ENCODE peak calls at places on chromosomes 5 and 9, in nine cellular contexts. One of them, this sample, is unnamed. For H3K9me3, the result is how much of the 10 kb centered on the place peaks cover.

GRCh38 chr9:21029661-21030060 is 1.8 kb downstream of the HACD4 start:
- DNase-seq in fibroblast of lung: no peak
- DNase-seq in neural progenitor cell: no peak
- DNase-seq in neuronal stem cell: no peak
- DNase-seq in IMR-90: no peak
- DNase-seq in H1: no peak
- DNase-seq in trophoblast cell: no peak
- DNase-seq in PC-9: no peak
- DNase-seq in PC-3: no peak
- DNase-seq in this sample: no peak

GRCh38 chr5:58499951-58500350 is 8.7 kb downstream of the GAPT start:
- DNase-seq in fibroblast of lung: no peak
- DNase-seq in neural progenitor cell: no peak
- DNase-seq in neuronal stem cell: no peak
- DNase-seq in IMR-90: no peak
- DNase-seq in H1: no peak
- DNase-seq in trophoblast cell: no peak
- DNase-seq in PC-9: no peak
- DNase-seq in PC-3: peak
- DNase-seq in this sample: no peak

GRCh38 chr9:135403733-135404450 is 75.7 kb upstream of the PPP1R26 start:
- DNase-seq in fibroblast of lung: no peak
- DNase-seq in neural progenitor cell: no peak
- DNase-seq in neuronal stem cell: no peak
- DNase-seq in IMR-90: no peak
- DNase-seq in H1: no peak
- DNase-seq in trophoblast cell: no peak
- DNase-seq in PC-9: no peak
- DNase-seq in PC-3: no peak
- DNase-seq in this sample: no peak

GRCh38 chr9:9790216-9790872 is 822.5 kb downstream of the PTPRD start:
- DNase-seq in fibroblast of lung: peak
- DNase-seq in neural progenitor cell: peak
- DNase-seq in neuronal stem cell: peak
- DNase-seq in IMR-90: no peak
- DNase-seq in H1: no peak
- DNase-seq in trophoblast cell: peak
- DNase-seq in PC-9: peak
- DNase-seq in PC-3: peak
- DNase-seq in this sample: peak

GRCh38 chr5:168314735-168315411 is 23.4 kb downstream of the WWC1 start:
- DNase-seq in fibroblast of lung: peak
- DNase-seq in neural progenitor cell: no peak
- DNase-seq in neuronal stem cell: no peak
- DNase-seq in IMR-90: peak
- DNase-seq in H1: no peak
- DNase-seq in trophoblast cell: peak
- DNase-seq in PC-9: peak
- DNase-seq in PC-3: peak
- DNase-seq in this sample: no peak

GRCh38 chr5:180133551-180133950 is 62.0 kb upstream of the RNF130 start:
- DNase-seq in fibroblast of lung: no peak
- DNase-seq in neural progenitor cell: no peak
- DNase-seq in neuronal stem cell: no peak
- DNase-seq in IMR-90: no peak
- DNase-seq in H1: no peak
- DNase-seq in trophoblast cell: peak
- DNase-seq in PC-9: no peak
- DNase-seq in PC-3: peak
- DNase-seq in this sample: no peak

GRCh38 chr5:14208071-14209021 is 65.2 kb downstream of the TRIO start:
- DNase-seq in fibroblast of lung: peak
- DNase-seq in neural progenitor cell: no peak
- DNase-seq in neuronal stem cell: no peak
- DNase-seq in IMR-90: peak
- DNase-seq in H1: no peak
- DNase-seq in trophoblast cell: no peak
- DNase-seq in PC-9: no peak
- DNase-seq in PC-3: peak
- DNase-seq in this sample: no peak

GRCh38 chr5:179827684-179828083 is 7.0 kb downstream of the SQSTM1 start:
- DNase-seq in fibroblast of lung: peak
- DNase-seq in neural progenitor cell: no peak
- DNase-seq in neuronal stem cell: no peak
- DNase-seq in IMR-90: peak
- DNase-seq in H1: no peak
- DNase-seq in trophoblast cell: no peak
- DNase-seq in PC-9: no peak
- DNase-seq in PC-3: peak
- DNase-seq in this sample: peak

GRCh38 chr5:111741270-111741669 is 15.7 kb downstream of the NREP start:
- DNase-seq in fibroblast of lung: peak
- DNase-seq in neural progenitor cell: no peak
- DNase-seq in neuronal stem cell: no peak
- DNase-seq in IMR-90: peak
- DNase-seq in H1: no peak
- DNase-seq in trophoblast cell: no peak
- DNase-seq in PC-9: no peak
- DNase-seq in PC-3: no peak
- DNase-seq in this sample: no peak

GRCh38 chr9:15182003-15182695 is 124.9 kb downstream of the TTC39B start:
- DNase-seq in fibroblast of lung: peak
- DNase-seq in neural progenitor cell: peak
- DNase-seq in neuronal stem cell: peak
- DNase-seq in IMR-90: no peak
- DNase-seq in H1: no peak
- DNase-seq in trophoblast cell: no peak
- DNase-seq in PC-9: no peak
- DNase-seq in PC-3: no peak
- DNase-seq in this sample: no peak

GRCh38 chr5:22734907-22735306 is 118.2 kb downstream of the CDH12 start:
- DNase-seq in fibroblast of lung: no peak
- DNase-seq in neural progenitor cell: no peak
- DNase-seq in neuronal stem cell: no peak
- DNase-seq in IMR-90: no peak
- DNase-seq in H1: no peak
- DNase-seq in trophoblast cell: no peak
- DNase-seq in PC-9: no peak
- DNase-seq in PC-3: no peak
- DNase-seq in this sample: no peak

GRCh38 chr5:55402199-55402598 is 94.4 kb downstream of the MTREX start:
- DNase-seq in fibroblast of lung: no peak
- DNase-seq in neural progenitor cell: no peak
- DNase-seq in neuronal stem cell: no peak
- DNase-seq in IMR-90: no peak
- DNase-seq in H1: no peak
- DNase-seq in trophoblast cell: no peak
- DNase-seq in PC-9: no peak
- DNase-seq in PC-3: no peak
- DNase-seq in this sample: no peak

GRCh38 chr9:131524578-131525315 is 6.3 kb downstream of the UCK1 start:
- DNase-seq in fibroblast of lung: peak
- DNase-seq in neural progenitor cell: no peak
- DNase-seq in neuronal stem cell: no peak
- DNase-seq in IMR-90: peak
- DNase-seq in H1: no peak
- DNase-seq in trophoblast cell: no peak
- DNase-seq in PC-9: no peak
- DNase-seq in PC-3: no peak
- DNase-seq in this sample: no peak

GRCh38 chr5:151856861-151857260 is 67.8 kb downstream of the GLRA1 start:
- DNase-seq in fibroblast of lung: no peak
- DNase-seq in neural progenitor cell: no peak
- DNase-seq in neuronal stem cell: no peak
- DNase-seq in IMR-90: no peak
- DNase-seq in H1: no peak
- DNase-seq in trophoblast cell: no peak
- DNase-seq in PC-9: no peak
- DNase-seq in PC-3: no peak
- DNase-seq in this sample: no peak

GRCh38 chr9:85704744-85705143 is 37.0 kb downstream of the AGTPBP1 start:
- DNase-seq in fibroblast of lung: no peak
- DNase-seq in neural progenitor cell: no peak
- DNase-seq in neuronal stem cell: no peak
- DNase-seq in IMR-90: no peak
- DNase-seq in H1: no peak
- DNase-seq in trophoblast cell: no peak
- DNase-seq in PC-9: no peak
- DNase-seq in PC-3: no peak
- DNase-seq in this sample: no peak

GRCh38 chr9:82209797-82210470 is 221.4 kb downstream of the SPATA31D1 start:
- DNase-seq in fibroblast of lung: no peak
- DNase-seq in neural progenitor cell: no peak
- DNase-seq in neuronal stem cell: no peak
- DNase-seq in IMR-90: peak
- DNase-seq in H1: no peak
- DNase-seq in trophoblast cell: no peak
- DNase-seq in PC-9: no peak
- DNase-seq in PC-3: peak
- DNase-seq in this sample: no peak

GRCh38 chr9:94864862-94865435 is 138.4 kb downstream of the AOPEP start:
- DNase-seq in fibroblast of lung: no peak
- DNase-seq in neural progenitor cell: no peak
- DNase-seq in neuronal stem cell: no peak
- DNase-seq in IMR-90: peak
- DNase-seq in H1: no peak
- DNase-seq in trophoblast cell: no peak
- DNase-seq in PC-9: no peak
- DNase-seq in PC-3: no peak
- DNase-seq in this sample: no peak

GRCh38 chr5:124658867-124659557 is 87.4 kb downstream of the ZNF608 start:
- DNase-seq in fibroblast of lung: no peak
- DNase-seq in neural progenitor cell: no peak
- DNase-seq in neuronal stem cell: no peak
- DNase-seq in IMR-90: no peak
- DNase-seq in H1: no peak
- DNase-seq in trophoblast cell: no peak
- DNase-seq in PC-9: no peak
- DNase-seq in PC-3: no peak
- DNase-seq in this sample: no peak
- H2AFZ ChIP-seq in fibroblast of lung: no peak
- H2AFZ ChIP-seq in neural progenitor cell: no peak
- H2AFZ ChIP-seq in neuronal stem cell: no peak
- H2AFZ ChIP-seq in IMR-90: no peak
- H2AFZ ChIP-seq in H1: no peak
- H2AFZ ChIP-seq in trophoblast cell: no peak
- H2AFZ ChIP-seq in PC-9: no peak
- H2AFZ ChIP-seq in PC-3: no peak
- H2AFZ ChIP-seq in this sample: no peak

GRCh38 chr9:40926404-40927259 is 201.8 kb downstream of the FOXD4L6 start:
- DNase-seq in fibroblast of lung: no peak
- DNase-seq in neural progenitor cell: no peak
- DNase-seq in neuronal stem cell: no peak
- DNase-seq in IMR-90: no peak
- DNase-seq in H1: no peak
- DNase-seq in trophoblast cell: no peak
- DNase-seq in PC-9: no peak
- DNase-seq in PC-3: no peak
- DNase-seq in this sample: no peak
- H3K9me3 ChIP-seq in fibroblast of lung: under half
- H3K9me3 ChIP-seq in neural progenitor cell: under half
- H3K9me3 ChIP-seq in neuronal stem cell: under half
- H3K9me3 ChIP-seq in IMR-90: half or more
- H3K9me3 ChIP-seq in H1: half or more
- H3K9me3 ChIP-seq in trophoblast cell: under half
- H3K9me3 ChIP-seq in PC-9: under half
- H3K9me3 ChIP-seq in PC-3: under half
- H3K9me3 ChIP-seq in this sample: under half

DNA sequence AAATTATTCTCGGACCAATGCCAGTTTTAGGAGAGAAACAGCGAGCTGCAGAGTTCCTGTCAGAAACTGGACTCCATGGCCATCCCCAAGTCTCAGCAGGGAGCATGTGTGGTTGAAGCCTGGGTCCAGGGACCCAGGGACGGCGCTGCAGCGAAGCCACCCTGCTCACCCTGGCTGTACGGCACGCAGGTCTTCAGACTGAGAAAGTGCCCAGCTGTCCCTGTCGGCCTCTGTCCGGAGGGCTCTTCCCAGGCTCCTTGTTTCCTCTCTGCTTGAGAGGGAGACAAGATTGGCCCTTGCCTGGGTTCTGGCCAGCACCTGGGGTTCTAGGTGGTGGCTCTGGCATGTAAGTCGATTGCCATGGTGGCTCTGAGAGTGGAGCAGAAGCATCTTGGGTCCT is 26.9 kb downstream of the PTGES2 start:
- DNase-seq in fibroblast of lung: no peak
- DNase-seq in neural progenitor cell: no peak
- DNase-seq in neuronal stem cell: no peak
- DNase-seq in IMR-90: no peak
- DNase-seq in H1: no peak
- DNase-seq in trophoblast cell: no peak
- DNase-seq in PC-9: no peak
- DNase-seq in PC-3: no peak
- DNase-seq in this sample: no peak
- H3K4me3 ChIP-seq in fibroblast of lung: no peak
- H3K4me3 ChIP-seq in neural progenitor cell: no peak
- H3K4me3 ChIP-seq in neuronal stem cell: no peak
- H3K4me3 ChIP-seq in IMR-90: no peak
- H3K4me3 ChIP-seq in H1: no peak
- H3K4me3 ChIP-seq in trophoblast cell: no peak
- H3K4me3 ChIP-seq in PC-9: no peak
- H3K4me3 ChIP-seq in PC-3: no peak
- H3K4me3 ChIP-seq in this sample: no peak

DNA sequence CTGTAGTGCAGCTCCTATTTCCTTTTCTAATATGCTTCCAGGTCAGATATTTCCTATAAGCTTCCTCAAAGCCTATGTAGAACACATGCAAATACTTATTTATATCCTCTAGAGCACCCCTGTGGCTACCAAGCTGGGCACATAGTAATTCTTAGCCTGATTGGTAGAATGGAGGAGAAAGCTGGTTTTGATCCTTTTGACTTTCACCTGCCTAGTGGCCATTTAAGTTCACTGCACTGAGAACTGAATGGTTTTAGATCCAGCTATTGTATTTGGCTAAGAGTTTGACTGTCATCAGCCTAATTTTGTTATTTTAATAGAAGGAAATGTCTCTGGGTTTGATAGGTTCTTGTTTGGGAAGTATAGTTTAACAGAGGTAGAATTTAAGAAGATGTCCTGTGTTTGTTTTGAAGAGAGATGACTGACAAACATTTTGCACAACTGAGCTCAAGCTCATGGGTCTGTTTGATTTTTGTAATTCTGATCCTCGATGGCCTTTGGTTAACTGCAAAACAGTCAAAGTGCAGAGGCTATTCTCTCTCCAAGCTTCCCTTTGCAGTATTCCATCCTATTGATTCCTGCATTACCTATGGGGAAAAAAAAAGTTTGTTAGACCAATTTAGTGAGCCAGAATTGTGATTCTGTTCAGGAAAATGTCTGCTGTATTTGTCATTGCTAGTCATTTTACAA is 85.4 kb downstream of the KCNN2 start:
- DNase-seq in fibroblast of lung: peak
- DNase-seq in neural progenitor cell: peak
- DNase-seq in neuronal stem cell: no peak
- DNase-seq in IMR-90: peak
- DNase-seq in H1: no peak
- DNase-seq in trophoblast cell: no peak
- DNase-seq in PC-9: no peak
- DNase-seq in PC-3: peak
- DNase-seq in this sample: no peak
- H2AFZ ChIP-seq in fibroblast of lung: no peak
- H2AFZ ChIP-seq in neural progenitor cell: no peak
- H2AFZ ChIP-seq in neuronal stem cell: no peak
- H2AFZ ChIP-seq in IMR-90: no peak
- H2AFZ ChIP-seq in H1: no peak
- H2AFZ ChIP-seq in trophoblast cell: no peak
- H2AFZ ChIP-seq in PC-9: no peak
- H2AFZ ChIP-seq in PC-3: no peak
- H2AFZ ChIP-seq in this sample: no peak